ENCODE peak calls at places on chromosomes 5 and 9, in ten cellular contexts. One of them, this sample, is unnamed.

GRCh38 chr9:89495824-89496555 is 1.9 kb downstream of the SEMA4D start:
- DNase-seq in Caki2: no peak
- DNase-seq in non-pigmented ciliary epithelial cell: no peak
- DNase-seq in fibroblast of the aortic adventitia: no peak
- DNase-seq in SW 1271: no peak
- DNase-seq in progenitor cell of endocrine pancreas: no peak
- DNase-seq in GM23248: no peak
- DNase-seq in cardiac fibroblast: no peak
- DNase-seq in activated B cell treated with CpG ODN at 0.5 μM for 24 hours: no peak
- DNase-seq in Calu3: no peak
- DNase-seq in this sample: no peak

GRCh38 chr9:99720455-99721050 is 101.1 kb upstream of the NR4A3 start:
- DNase-seq in Caki2: no peak
- DNase-seq in non-pigmented ciliary epithelial cell: no peak
- DNase-seq in fibroblast of the aortic adventitia: peak
- DNase-seq in SW 1271: no peak
- DNase-seq in progenitor cell of endocrine pancreas: no peak
- DNase-seq in GM23248: peak
- DNase-seq in cardiac fibroblast: peak
- DNase-seq in activated B cell treated with CpG ODN at 0.5 μM for 24 hours: no peak
- DNase-seq in Calu3: no peak
- DNase-seq in this sample: peak

GRCh38 chr5:95949810-95950209 is 11.8 kb downstream of the ELL2 start:
- DNase-seq in Caki2: no peak
- DNase-seq in non-pigmented ciliary epithelial cell: no peak
- DNase-seq in fibroblast of the aortic adventitia: no peak
- DNase-seq in SW 1271: no peak
- DNase-seq in progenitor cell of endocrine pancreas: no peak
- DNase-seq in GM23248: no peak
- DNase-seq in cardiac fibroblast: no peak
- DNase-seq in activated B cell treated with CpG ODN at 0.5 μM for 24 hours: no peak
- DNase-seq in Calu3: no peak
- DNase-seq in this sample: no peak

GRCh38 chr5:39360483-39361071 is 3.7 kb downstream of the C9 start:
- DNase-seq in Caki2: no peak
- DNase-seq in non-pigmented ciliary epithelial cell: peak
- DNase-seq in fibroblast of the aortic adventitia: peak
- DNase-seq in SW 1271: no peak
- DNase-seq in progenitor cell of endocrine pancreas: no peak
- DNase-seq in GM23248: no peak
- DNase-seq in cardiac fibroblast: no peak
- DNase-seq in activated B cell treated with CpG ODN at 0.5 μM for 24 hours: no peak
- DNase-seq in Calu3: no peak
- DNase-seq in this sample: no peak

GRCh38 chr9:101480386-101480785 is 44.8 kb upstream of the ALDOB start:
- DNase-seq in Caki2: peak
- DNase-seq in non-pigmented ciliary epithelial cell: no peak
- DNase-seq in fibroblast of the aortic adventitia: no peak
- DNase-seq in SW 1271: no peak
- DNase-seq in progenitor cell of endocrine pancreas: no peak
- DNase-seq in GM23248: no peak
- DNase-seq in cardiac fibroblast: no peak
- DNase-seq in activated B cell treated with CpG ODN at 0.5 μM for 24 hours: no peak
- DNase-seq in Calu3: no peak
- DNase-seq in this sample: no peak

GRCh38 chr5:78654386-78654785 is 5.8 kb upstream of the LHFPL2 start:
- DNase-seq in Caki2: no peak
- DNase-seq in non-pigmented ciliary epithelial cell: no peak
- DNase-seq in fibroblast of the aortic adventitia: no peak
- DNase-seq in SW 1271: no peak
- DNase-seq in progenitor cell of endocrine pancreas: no peak
- DNase-seq in GM23248: no peak
- DNase-seq in cardiac fibroblast: no peak
- DNase-seq in activated B cell treated with CpG ODN at 0.5 μM for 24 hours: no peak
- DNase-seq in Calu3: no peak
- DNase-seq in this sample: no peak

GRCh38 chr5:93724791-93725190 is 16.6 kb downstream of the POU5F2 start:
- DNase-seq in Caki2: no peak
- DNase-seq in non-pigmented ciliary epithelial cell: no peak
- DNase-seq in fibroblast of the aortic adventitia: no peak
- DNase-seq in SW 1271: no peak
- DNase-seq in progenitor cell of endocrine pancreas: no peak
- DNase-seq in GM23248: peak
- DNase-seq in cardiac fibroblast: no peak
- DNase-seq in activated B cell treated with CpG ODN at 0.5 μM for 24 hours: no peak
- DNase-seq in Calu3: no peak
- DNase-seq in this sample: no peak

GRCh38 chr9:26856413-26857032 is 36.1 kb downstream of the CAAP1 start:
- DNase-seq in Caki2: peak
- DNase-seq in non-pigmented ciliary epithelial cell: peak
- DNase-seq in fibroblast of the aortic adventitia: peak
- DNase-seq in SW 1271: peak
- DNase-seq in progenitor cell of endocrine pancreas: no peak
- DNase-seq in GM23248: peak
- DNase-seq in cardiac fibroblast: peak
- DNase-seq in activated B cell treated with CpG ODN at 0.5 μM for 24 hours: no peak
- DNase-seq in Calu3: peak
- DNase-seq in this sample: no peak

GRCh38 chr9:89795555-89796195 is 190.9 kb downstream of the GADD45G start:
- DNase-seq in Caki2: no peak
- DNase-seq in non-pigmented ciliary epithelial cell: no peak
- DNase-seq in fibroblast of the aortic adventitia: no peak
- DNase-seq in SW 1271: no peak
- DNase-seq in progenitor cell of endocrine pancreas: no peak
- DNase-seq in GM23248: no peak
- DNase-seq in cardiac fibroblast: no peak
- DNase-seq in activated B cell treated with CpG ODN at 0.5 μM for 24 hours: no peak
- DNase-seq in Calu3: no peak
- DNase-seq in this sample: no peak

GRCh38 chr9:126665696-126666035 is 51.9 kb downstream of the LMX1B start:
- DNase-seq in Caki2: no peak
- DNase-seq in non-pigmented ciliary epithelial cell: no peak
- DNase-seq in fibroblast of the aortic adventitia: no peak
- DNase-seq in SW 1271: no peak
- DNase-seq in progenitor cell of endocrine pancreas: no peak
- DNase-seq in GM23248: no peak
- DNase-seq in cardiac fibroblast: no peak
- DNase-seq in activated B cell treated with CpG ODN at 0.5 μM for 24 hours: no peak
- DNase-seq in Calu3: no peak
- DNase-seq in this sample: no peak

GRCh38 chr9:107029146-107029545 is 166.2 kb downstream of the ZNF462 start:
- DNase-seq in Caki2: no peak
- DNase-seq in non-pigmented ciliary epithelial cell: no peak
- DNase-seq in fibroblast of the aortic adventitia: no peak
- DNase-seq in SW 1271: no peak
- DNase-seq in progenitor cell of endocrine pancreas: no peak
- DNase-seq in GM23248: no peak
- DNase-seq in cardiac fibroblast: no peak
- DNase-seq in activated B cell treated with CpG ODN at 0.5 μM for 24 hours: no peak
- DNase-seq in Calu3: no peak
- DNase-seq in this sample: no peak

GRCh38 chr5:174328626-174329299 is 283.3 kb downstream of the NSG2 start:
- DNase-seq in Caki2: peak
- DNase-seq in non-pigmented ciliary epithelial cell: no peak
- DNase-seq in fibroblast of the aortic adventitia: peak
- DNase-seq in SW 1271: no peak
- DNase-seq in progenitor cell of endocrine pancreas: no peak
- DNase-seq in GM23248: no peak
- DNase-seq in cardiac fibroblast: no peak
- DNase-seq in activated B cell treated with CpG ODN at 0.5 μM for 24 hours: no peak
- DNase-seq in Calu3: no peak
- DNase-seq in this sample: no peak

GRCh38 chr5:167764650-167765289 is 526.7 kb upstream of the WWC1 start:
- DNase-seq in Caki2: no peak
- DNase-seq in non-pigmented ciliary epithelial cell: no peak
- DNase-seq in fibroblast of the aortic adventitia: no peak
- DNase-seq in SW 1271: no peak
- DNase-seq in progenitor cell of endocrine pancreas: no peak
- DNase-seq in GM23248: peak
- DNase-seq in cardiac fibroblast: no peak
- DNase-seq in activated B cell treated with CpG ODN at 0.5 μM for 24 hours: no peak
- DNase-seq in Calu3: no peak
- DNase-seq in this sample: no peak

GRCh38 chr9:94937214-94937903 is 210.9 kb downstream of the AOPEP start:
- DNase-seq in Caki2: peak
- DNase-seq in non-pigmented ciliary epithelial cell: peak
- DNase-seq in fibroblast of the aortic adventitia: peak
- DNase-seq in SW 1271: peak
- DNase-seq in progenitor cell of endocrine pancreas: no peak
- DNase-seq in GM23248: peak
- DNase-seq in cardiac fibroblast: peak
- DNase-seq in activated B cell treated with CpG ODN at 0.5 μM for 24 hours: no peak
- DNase-seq in Calu3: no peak
- DNase-seq in this sample: no peak

GRCh38 chr9:117413346-117414219 is 1.3 kb downstream of the ASTN2 start:
- DNase-seq in Caki2: no peak
- DNase-seq in non-pigmented ciliary epithelial cell: no peak
- DNase-seq in fibroblast of the aortic adventitia: no peak
- DNase-seq in SW 1271: no peak
- DNase-seq in progenitor cell of endocrine pancreas: peak
- DNase-seq in GM23248: no peak
- DNase-seq in cardiac fibroblast: no peak
- DNase-seq in activated B cell treated with CpG ODN at 0.5 μM for 24 hours: no peak
- DNase-seq in Calu3: no peak
- DNase-seq in this sample: no peak

GRCh38 chr5:150517272-150518152 is 9.6 kb downstream of the NDST1 start:
- DNase-seq in Caki2: peak
- DNase-seq in non-pigmented ciliary epithelial cell: peak
- DNase-seq in fibroblast of the aortic adventitia: peak
- DNase-seq in SW 1271: peak
- DNase-seq in progenitor cell of endocrine pancreas: no peak
- DNase-seq in GM23248: peak
- DNase-seq in cardiac fibroblast: peak
- DNase-seq in activated B cell treated with CpG ODN at 0.5 μM for 24 hours: no peak
- DNase-seq in Calu3: peak
- DNase-seq in this sample: no peak

GRCh38 chr5:125668904-125669303 is 754.3 kb upstream of the GRAMD2B start:
- DNase-seq in Caki2: peak
- DNase-seq in non-pigmented ciliary epithelial cell: no peak
- DNase-seq in fibroblast of the aortic adventitia: no peak
- DNase-seq in SW 1271: no peak
- DNase-seq in progenitor cell of endocrine pancreas: no peak
- DNase-seq in GM23248: no peak
- DNase-seq in cardiac fibroblast: no peak
- DNase-seq in activated B cell treated with CpG ODN at 0.5 μM for 24 hours: no peak
- DNase-seq in Calu3: peak
- DNase-seq in this sample: no peak

GRCh38 chr9:110142868-110143866 is 64.8 kb downstream of the C9orf152 start:
- DNase-seq in Caki2: peak
- DNase-seq in non-pigmented ciliary epithelial cell: no peak
- DNase-seq in fibroblast of the aortic adventitia: peak
- DNase-seq in SW 1271: no peak
- DNase-seq in progenitor cell of endocrine pancreas: no peak
- DNase-seq in GM23248: no peak
- DNase-seq in cardiac fibroblast: peak
- DNase-seq in activated B cell treated with CpG ODN at 0.5 μM for 24 hours: no peak
- DNase-seq in Calu3: no peak
- DNase-seq in this sample: no peak

GRCh38 chr9:114720296-114720695 is 38.3 kb upstream of the TEX48 start:
- DNase-seq in Caki2: peak
- DNase-seq in non-pigmented ciliary epithelial cell: no peak
- DNase-seq in fibroblast of the aortic adventitia: peak
- DNase-seq in SW 1271: no peak
- DNase-seq in progenitor cell of endocrine pancreas: no peak
- DNase-seq in GM23248: peak
- DNase-seq in cardiac fibroblast: no peak
- DNase-seq in activated B cell treated with CpG ODN at 0.5 μM for 24 hours: no peak
- DNase-seq in Calu3: no peak
- DNase-seq in this sample: no peak

GRCh38 chr9:133974631-133975341 is 17.3 kb downstream of the VAV2 start:
- DNase-seq in Caki2: no peak
- DNase-seq in non-pigmented ciliary epithelial cell: no peak
- DNase-seq in fibroblast of the aortic adventitia: no peak
- DNase-seq in SW 1271: no peak
- DNase-seq in progenitor cell of endocrine pancreas: no peak
- DNase-seq in GM23248: no peak
- DNase-seq in cardiac fibroblast: no peak
- DNase-seq in activated B cell treated with CpG ODN at 0.5 μM for 24 hours: no peak
- DNase-seq in Calu3: no peak
- DNase-seq in this sample: no peak

GRCh38 chr5:125634242-125634835 is 788.9 kb upstream of the GRAMD2B start:
- DNase-seq in Caki2: no peak
- DNase-seq in non-pigmented ciliary epithelial cell: no peak
- DNase-seq in fibroblast of the aortic adventitia: no peak
- DNase-seq in SW 1271: no peak
- DNase-seq in progenitor cell of endocrine pancreas: no peak
- DNase-seq in GM23248: no peak
- DNase-seq in cardiac fibroblast: no peak
- DNase-seq in activated B cell treated with CpG ODN at 0.5 μM for 24 hours: no peak
- DNase-seq in Calu3: no peak
- DNase-seq in this sample: no peak

GRCh38 chr9:16710888-16711287 is 159.6 kb downstream of the BNC2 start:
- DNase-seq in Caki2: no peak
- DNase-seq in non-pigmented ciliary epithelial cell: no peak
- DNase-seq in fibroblast of the aortic adventitia: no peak
- DNase-seq in SW 1271: no peak
- DNase-seq in progenitor cell of endocrine pancreas: no peak
- DNase-seq in GM23248: no peak
- DNase-seq in cardiac fibroblast: no peak
- DNase-seq in activated B cell treated with CpG ODN at 0.5 μM for 24 hours: no peak
- DNase-seq in Calu3: no peak
- DNase-seq in this sample: no peak

GRCh38 chr5:158450761-158451160 is 591.8 kb upstream of the CLINT1 start:
- DNase-seq in Caki2: no peak
- DNase-seq in non-pigmented ciliary epithelial cell: no peak
- DNase-seq in fibroblast of the aortic adventitia: no peak
- DNase-seq in SW 1271: no peak
- DNase-seq in progenitor cell of endocrine pancreas: no peak
- DNase-seq in GM23248: no peak
- DNase-seq in cardiac fibroblast: peak
- DNase-seq in activated B cell treated with CpG ODN at 0.5 μM for 24 hours: no peak
- DNase-seq in Calu3: no peak
- DNase-seq in this sample: no peak

GRCh38 chr9:71863652-71864051 is 47.3 kb downstream of the ABHD17B start:
- DNase-seq in Caki2: no peak
- DNase-seq in non-pigmented ciliary epithelial cell: no peak
- DNase-seq in fibroblast of the aortic adventitia: peak
- DNase-seq in SW 1271: no peak
- DNase-seq in progenitor cell of endocrine pancreas: no peak
- DNase-seq in GM23248: peak
- DNase-seq in cardiac fibroblast: peak
- DNase-seq in activated B cell treated with CpG ODN at 0.5 μM for 24 hours: no peak
- DNase-seq in Calu3: no peak
- DNase-seq in this sample: no peak

GRCh38 chr5:156971415-156971814 is 8.4 kb upstream of the TIMD4 start:
- DNase-seq in Caki2: no peak
- DNase-seq in non-pigmented ciliary epithelial cell: no peak
- DNase-seq in fibroblast of the aortic adventitia: no peak
- DNase-seq in SW 1271: no peak
- DNase-seq in progenitor cell of endocrine pancreas: no peak
- DNase-seq in GM23248: no peak
- DNase-seq in cardiac fibroblast: no peak
- DNase-seq in activated B cell treated with CpG ODN at 0.5 μM for 24 hours: no peak
- DNase-seq in Calu3: no peak
- DNase-seq in this sample: no peak

GRCh38 chr5:176530983-176531901 is 6.0 kb downstream of the RNF44 start:
- DNase-seq in Caki2: peak
- DNase-seq in non-pigmented ciliary epithelial cell: peak
- DNase-seq in fibroblast of the aortic adventitia: no peak
- DNase-seq in SW 1271: no peak
- DNase-seq in progenitor cell of endocrine pancreas: no peak
- DNase-seq in GM23248: peak
- DNase-seq in cardiac fibroblast: no peak
- DNase-seq in activated B cell treated with CpG ODN at 0.5 μM for 24 hours: no peak
- DNase-seq in Calu3: no peak
- DNase-seq in this sample: no peak

GRCh38 chr5:152086668-152087067 is 162.0 kb upstream of the GLRA1 start:
- DNase-seq in Caki2: no peak
- DNase-seq in non-pigmented ciliary epithelial cell: no peak
- DNase-seq in fibroblast of the aortic adventitia: no peak
- DNase-seq in SW 1271: no peak
- DNase-seq in progenitor cell of endocrine pancreas: no peak
- DNase-seq in GM23248: no peak
- DNase-seq in cardiac fibroblast: no peak
- DNase-seq in activated B cell treated with CpG ODN at 0.5 μM for 24 hours: no peak
- DNase-seq in Calu3: no peak
- DNase-seq in this sample: no peak

GRCh38 chr5:132747064-132747692 is at the start of gene CCNI2:
- DNase-seq in Caki2: no peak
- DNase-seq in non-pigmented ciliary epithelial cell: no peak
- DNase-seq in fibroblast of the aortic adventitia: no peak
- DNase-seq in SW 1271: no peak
- DNase-seq in progenitor cell of endocrine pancreas: peak
- DNase-seq in GM23248: peak
- DNase-seq in cardiac fibroblast: no peak
- DNase-seq in activated B cell treated with CpG ODN at 0.5 μM for 24 hours: peak
- DNase-seq in Calu3: peak
- DNase-seq in this sample: no peak

This sample was measured in KG1.